ENCODE peak calls at places on chromosomes 4 and X, in five cellular contexts. K is fibroblast of lung, Y is osteocyte, G is PC-3, P is OCI-LY7. S is an unnamed sample.

GRCh38 chr4:1402021-1402515 is 4.2 kb downstream of the NKX1-1 start:
- DNase-seq in K (no peak), P (no peak), G (no peak), Y (no peak), S (no peak)

GRCh38 chr4:173793937-173794510 is 264.0 kb upstream of the HAND2 start:
- DNase-seq in K (peak), G (no peak), Y (no peak), P (no peak), S (no peak)

GRCh38 chr4:73520821-73521220 is 39.3 kb downstream of the AFM start:
- DNase-seq in P (no peak), Y (no peak), G (peak), K (peak), S (no peak)

GRCh38 chr4:120293341-120293740 is 226.7 kb upstream of the MAD2L1 start:
- DNase-seq in P (no peak), G (no peak), Y (no peak), K (peak), S (no peak)

GRCh38 chr4:48112017-48112667 is 21.9 kb downstream of the TXK start:
- DNase-seq in P (no peak), G (peak), K (no peak), Y (no peak), S (no peak)

GRCh38 chr4:154559141-154559841 is 3.5 kb upstream of the FGB start:
- DNase-seq in Y (no peak), P (peak), G (peak), K (peak), S (peak)

GRCh38 chr4:3358660-3359059 is 65.8 kb downstream of the RGS12 start:
- DNase-seq in G (no peak), P (no peak), Y (no peak), K (no peak), S (no peak)

GRCh38 chr4:24473309-24473721 is 111.0 kb downstream of the DHX15 start:
- DNase-seq in K (peak), Y (no peak), P (peak), G (peak), S (no peak)

GRCh38 chr4:168716411-168717129 is 219.7 kb downstream of the PALLD start:
- DNase-seq in Y (no peak), K (no peak), G (no peak), P (no peak), S (no peak)

GRCh38 chr4:89469512-89469911 is 161.9 kb upstream of the GPRIN3 start:
- DNase-seq in Y (no peak), P (no peak), K (peak), G (no peak), S (no peak)

GRCh38 chr4:91025240-91026173 is 898.3 kb downstream of the CCSER1 start:
- DNase-seq in K (no peak), P (no peak), G (no peak), Y (no peak), S (no peak)

GRCh38 chrX:118756111-118756510 is 28.7 kb downstream of the IL13RA1 start:
- DNase-seq in Y (no peak), K (no peak), P (no peak), G (no peak), S (no peak)

GRCh38 chrX:26008042-26008441 is 130.1 kb upstream of the MAGEB18 start:
- DNase-seq in P (no peak), K (no peak), G (no peak), Y (no peak), S (no peak)

GRCh38 chr4:165415910-165416309 is 37.1 kb downstream of the CPE start:
- DNase-seq in Y (no peak), P (no peak), K (no peak), G (no peak), S (no peak)

GRCh38 chr4:2042207-2042946 is 16.8 kb upstream of the NAT8L start:
- DNase-seq in Y (no peak), P (peak), G (no peak), K (no peak), S (peak)

GRCh38 chr4:127124919-127125318 is 507.8 kb upstream of the INTU start:
- DNase-seq in Y (no peak), G (peak), P (no peak), K (peak), S (no peak)

GRCh38 chr4:67483868-67484602 is 61.3 kb downstream of the CENPC start:
- DNase-seq in P (no peak), G (no peak), K (peak), Y (no peak), S (no peak)

DNA sequence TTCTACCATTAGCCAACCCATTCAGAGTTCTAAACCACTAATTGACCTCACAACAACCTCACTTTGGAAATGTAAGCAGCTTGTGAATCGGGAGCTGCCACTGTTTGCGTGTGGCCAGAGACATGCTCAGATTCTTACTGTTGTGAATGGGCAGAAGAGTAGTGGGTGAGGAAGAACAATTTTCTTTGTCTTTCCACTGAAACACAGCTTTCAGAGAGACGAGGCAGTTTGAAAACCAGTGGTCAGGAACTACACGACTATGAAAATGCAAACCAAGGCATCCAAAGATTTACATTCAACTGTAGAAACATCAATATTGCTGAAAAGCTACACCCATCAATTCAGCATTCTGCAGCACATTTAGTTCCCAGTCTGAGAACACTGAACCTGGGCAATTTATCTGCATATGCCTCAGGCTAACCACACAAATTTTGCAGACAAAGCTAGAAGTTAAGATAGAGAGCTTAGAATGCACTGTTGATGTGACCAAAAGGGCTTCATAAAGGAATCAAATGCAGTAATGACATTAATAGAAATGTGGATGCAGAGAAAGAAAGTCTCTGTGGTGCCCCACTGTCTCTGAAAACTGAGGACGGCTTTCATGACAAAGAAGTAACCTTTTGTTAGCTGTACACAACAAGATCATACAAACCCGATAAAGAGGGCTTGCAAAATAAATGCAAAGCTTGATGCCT is 134.3 kb downstream of the APBB2 start:
- DNase-seq in Y (no peak), P (no peak), K (no peak), G (no peak), S (no peak)
- TF ChIP-seq CTCF in Y (no peak), P (no peak), K (no peak), G (no peak), S (no peak)

GRCh38 chrX:56802921-56803848 is 74.1 kb downstream of the NBDY start:
- DNase-seq in Y (peak), G (peak), P (no peak), K (peak), S (peak)
- TF ChIP-seq CTCF in Y (peak), G (peak), P (no peak), K (peak), S (no peak)

GRCh38 chrX:107775000-107775733 is 420 bp downstream of the TSC22D3 start:
- DNase-seq in Y (no peak), G (no peak), P (no peak), K (no peak), S (peak)
- TF ChIP-seq CTCF in Y (peak), G (no peak), P (no peak), K (peak), S (no peak)

DNA sequence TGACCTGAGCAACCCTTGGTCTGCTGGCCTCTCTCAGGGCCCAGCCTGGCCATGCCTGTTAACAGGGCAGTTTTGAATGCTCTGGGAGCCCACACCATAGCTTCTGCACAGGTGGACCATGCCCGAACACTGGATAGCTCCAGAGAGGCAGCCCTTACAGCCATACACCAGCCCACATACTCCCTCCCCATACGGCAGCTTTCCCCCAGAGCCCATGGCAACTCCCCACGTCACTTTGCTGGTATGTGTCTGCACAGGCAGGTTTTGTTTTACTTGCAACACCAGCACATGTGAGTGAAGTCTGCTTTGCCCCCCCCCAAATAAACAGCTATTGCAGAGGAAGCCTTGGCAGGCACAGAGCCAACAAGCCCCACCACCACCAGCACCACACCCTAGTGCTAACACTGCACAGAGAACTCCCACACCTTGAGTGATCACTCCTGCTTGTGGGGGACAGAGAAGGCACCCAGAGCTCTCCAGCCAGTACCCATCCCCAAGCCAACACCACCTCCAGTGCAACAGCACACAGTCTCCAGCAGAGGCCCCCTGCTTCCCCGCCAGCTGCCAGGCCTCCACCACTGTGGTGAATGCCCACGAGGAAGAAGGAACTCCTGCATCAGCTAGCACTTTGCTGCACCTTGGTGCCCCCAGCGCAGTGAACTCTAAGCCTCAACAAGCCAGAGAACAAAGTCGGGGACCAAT is 87.3 kb downstream of the STPG2 start:
- DNase-seq in P (no peak), K (no peak), G (no peak), Y (no peak), S (no peak)
- TF ChIP-seq CTCF in P (no peak), K (no peak), G (no peak), Y (no peak), S (no peak)

GRCh38 chrX:128818690-128819089 is 704.6 kb downstream of the SMARCA1 start:
- DNase-seq in G (peak), Y (no peak), P (no peak), K (no peak), S (no peak)

GRCh38 chrX:128816919-128817318 is 706.4 kb downstream of the SMARCA1 start:
- DNase-seq in K (no peak), Y (no peak), P (peak), G (peak), S (peak)
- TF ChIP-seq CTCF in K (no peak), Y (peak), P (peak), G (peak), S (peak)

GRCh38 chr4:22253431-22253830 is 262.4 kb downstream of the ADGRA3 start:
- DNase-seq in P (no peak), K (no peak), Y (no peak), G (no peak), S (no peak)
- TF ChIP-seq CTCF in P (no peak), K (no peak), Y (no peak), G (no peak), S (no peak)

GRCh38 chrX:80290834-80291233 is 129.4 kb upstream of the TENT5D start:
- DNase-seq in G (no peak), P (no peak), Y (no peak), K (no peak), S (no peak)

GRCh38 chrX:80282535-80282934 is 137.7 kb upstream of the TENT5D start:
- DNase-seq in K (no peak), G (peak), P (no peak), Y (no peak), S (no peak)

DNA sequence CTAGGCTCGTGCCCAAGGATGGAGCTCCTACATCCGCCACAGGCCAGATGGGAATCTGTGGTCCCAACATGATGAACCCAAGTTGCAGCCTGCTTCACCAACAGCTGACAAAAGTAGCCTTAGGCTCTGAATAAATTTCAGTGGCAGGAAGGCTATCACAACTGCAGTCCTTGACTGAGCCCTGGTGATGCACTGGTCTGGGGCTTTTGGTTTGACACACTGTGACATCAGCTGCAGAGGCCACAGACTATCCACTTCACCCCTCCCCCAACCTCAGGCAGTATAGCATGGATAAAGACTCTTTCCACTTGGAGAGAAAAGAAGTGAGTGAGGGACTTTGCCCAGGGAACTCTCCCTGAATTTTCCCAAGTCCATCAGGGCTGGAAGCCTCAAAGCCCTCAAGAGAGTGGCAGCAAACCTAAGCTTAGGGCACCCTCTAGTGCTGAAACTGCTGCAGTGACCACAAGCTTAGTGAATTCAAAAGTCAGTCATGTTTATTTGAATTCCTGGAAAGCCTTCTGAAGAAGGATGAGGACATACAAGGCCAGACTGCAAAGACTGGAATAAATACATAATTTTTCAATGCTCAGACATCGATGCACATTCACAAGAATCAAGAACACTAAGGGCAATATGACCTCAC is 135.0 kb upstream of the TENT5D start:
- DNase-seq in P (peak), K (no peak), G (peak), Y (no peak), S (peak)
- TF ChIP-seq CTCF in P (peak), K (no peak), G (peak), Y (peak), S (no peak)

GRCh38 chr4:116599859-116600258 is 485.5 kb downstream of the TRAM1L1 start:
- DNase-seq in Y (no peak), P (peak), G (no peak), K (no peak), S (no peak)
- TF ChIP-seq CTCF in Y (no peak), P (peak), G (no peak), K (no peak), S (no peak)

S was measured in endothelial cell.